ENCODE peak calls at places on chromosomes 12 and 14, in five cellular contexts. One of them, this sample, is unnamed.

GRCh38 chr12:2154521-2154920 is 101.7 kb downstream of the CACNA1C start:
- DNase-seq in esophagus muscularis mucosa: no peak
- DNase-seq in tibial artery: no peak
- DNase-seq in lower lobe of right lung: no peak
- DNase-seq in IMR-90: no peak
- DNase-seq in this sample: no peak

GRCh38 chr12:48828293-48828692 is 10.0 kb downstream of the CACNB3 start:
- DNase-seq in esophagus muscularis mucosa: no peak
- DNase-seq in IMR-90: no peak
- DNase-seq in tibial artery: no peak
- DNase-seq in lower lobe of right lung: no peak
- DNase-seq in this sample: no peak

GRCh38 chr14:95346820-95347219 is 27.1 kb upstream of the CLMN start:
- DNase-seq in esophagus muscularis mucosa: no peak
- DNase-seq in lower lobe of right lung: no peak
- DNase-seq in IMR-90: no peak
- DNase-seq in tibial artery: no peak
- DNase-seq in this sample: no peak

GRCh38 chr14:76827696-76828301 is 1.6 kb downstream of the LRRC74A start:
- DNase-seq in IMR-90: no peak
- DNase-seq in lower lobe of right lung: no peak
- DNase-seq in esophagus muscularis mucosa: no peak
- DNase-seq in tibial artery: no peak
- DNase-seq in this sample: no peak

GRCh38 chr14:37447883-37448391 is 147.1 kb downstream of the FOXA1 start:
- DNase-seq in IMR-90: no peak
- DNase-seq in tibial artery: no peak
- DNase-seq in esophagus muscularis mucosa: no peak
- DNase-seq in lower lobe of right lung: no peak
- DNase-seq in this sample: peak

GRCh38 chr12:34290191-34290995 is 268.1 kb downstream of the ALG10 start:
- DNase-seq in lower lobe of right lung: no peak
- DNase-seq in IMR-90: no peak
- DNase-seq in tibial artery: no peak
- DNase-seq in esophagus muscularis mucosa: no peak
- DNase-seq in this sample: no peak

GRCh38 chr14:71533396-71533795 is 398.8 kb upstream of the RGS6 start:
- DNase-seq in lower lobe of right lung: no peak
- DNase-seq in esophagus muscularis mucosa: no peak
- DNase-seq in tibial artery: no peak
- DNase-seq in IMR-90: peak
- DNase-seq in this sample: no peak

GRCh38 chr12:10457760-10458159 is 4.6 kb upstream of the KLRC1 start:
- DNase-seq in tibial artery: no peak
- DNase-seq in lower lobe of right lung: no peak
- DNase-seq in IMR-90: no peak
- DNase-seq in esophagus muscularis mucosa: no peak
- DNase-seq in this sample: no peak

GRCh38 chr12:11630046-11630706 is 19.3 kb upstream of the ETV6 start:
- DNase-seq in IMR-90: no peak
- DNase-seq in esophagus muscularis mucosa: no peak
- DNase-seq in lower lobe of right lung: peak
- DNase-seq in tibial artery: no peak
- DNase-seq in this sample: no peak

GRCh38 chr12:5525783-5526367 is 94.0 kb downstream of the NTF3 start:
- DNase-seq in lower lobe of right lung: no peak
- DNase-seq in esophagus muscularis mucosa: peak
- DNase-seq in tibial artery: no peak
- DNase-seq in IMR-90: no peak
- DNase-seq in this sample: no peak

GRCh38 chr12:131701705-131702572 is 9.0 kb upstream of the SFSWAP start:
- DNase-seq in esophagus muscularis mucosa: no peak
- DNase-seq in lower lobe of right lung: no peak
- DNase-seq in tibial artery: no peak
- DNase-seq in IMR-90: no peak
- DNase-seq in this sample: no peak

GRCh38 chr12:78183854-78184253 is 353.2 kb downstream of the NAV3 start:
- DNase-seq in tibial artery: no peak
- DNase-seq in esophagus muscularis mucosa: no peak
- DNase-seq in IMR-90: peak
- DNase-seq in lower lobe of right lung: no peak
- DNase-seq in this sample: no peak

GRCh38 chr12:45214739-45215418 is 1.0 kb upstream of the ANO6 start:
- DNase-seq in tibial artery: no peak
- DNase-seq in IMR-90: peak
- DNase-seq in esophagus muscularis mucosa: no peak
- DNase-seq in lower lobe of right lung: no peak
- DNase-seq in this sample: no peak

GRCh38 chr12:69027411-69027811 is 94.4 kb upstream of the CPM start:
- DNase-seq in esophagus muscularis mucosa: no peak
- DNase-seq in lower lobe of right lung: no peak
- DNase-seq in IMR-90: peak
- DNase-seq in tibial artery: no peak
- DNase-seq in this sample: no peak

GRCh38 chr12:62717636-62718035 is 217.3 kb downstream of the PPM1H start:
- DNase-seq in lower lobe of right lung: no peak
- DNase-seq in IMR-90: no peak
- DNase-seq in esophagus muscularis mucosa: no peak
- DNase-seq in tibial artery: no peak
- DNase-seq in this sample: no peak

GRCh38 chr12:124205405-124205804 is 89.5 kb upstream of the RFLNA start:
- DNase-seq in tibial artery: no peak
- DNase-seq in lower lobe of right lung: no peak
- DNase-seq in IMR-90: no peak
- DNase-seq in esophagus muscularis mucosa: no peak
- DNase-seq in this sample: no peak

GRCh38 chr12:98446716-98447115 is 68.7 kb upstream of the TMPO start:
- DNase-seq in tibial artery: no peak
- DNase-seq in lower lobe of right lung: no peak
- DNase-seq in IMR-90: no peak
- DNase-seq in esophagus muscularis mucosa: no peak
- DNase-seq in this sample: no peak

GRCh38 chr12:28611501-28611900 is 421.2 kb downstream of the CCDC91 start:
- DNase-seq in IMR-90: no peak
- DNase-seq in esophagus muscularis mucosa: no peak
- DNase-seq in tibial artery: no peak
- DNase-seq in lower lobe of right lung: no peak
- DNase-seq in this sample: no peak

GRCh38 chr14:36503771-36504741 is 16.0 kb downstream of the NKX2-1 start:
- DNase-seq in lower lobe of right lung: peak
- DNase-seq in esophagus muscularis mucosa: no peak
- DNase-seq in tibial artery: no peak
- DNase-seq in IMR-90: no peak
- DNase-seq in this sample: no peak

GRCh38 chr12:89384750-89385273 is 32.5 kb upstream of the DUSP6 start:
- DNase-seq in lower lobe of right lung: no peak
- DNase-seq in IMR-90: no peak
- DNase-seq in esophagus muscularis mucosa: no peak
- DNase-seq in tibial artery: no peak
- DNase-seq in this sample: no peak

GRCh38 chr14:52014601-52015267 is 25.4 kb downstream of the RTRAF start:
- DNase-seq in tibial artery: no peak
- DNase-seq in IMR-90: no peak
- DNase-seq in lower lobe of right lung: no peak
- DNase-seq in esophagus muscularis mucosa: no peak
- DNase-seq in this sample: no peak

GRCh38 chr14:64234877-64235651 is 59.1 kb downstream of the ESR2 start:
- DNase-seq in lower lobe of right lung: no peak
- DNase-seq in tibial artery: no peak
- DNase-seq in IMR-90: peak
- DNase-seq in esophagus muscularis mucosa: no peak
- DNase-seq in this sample: peak

GRCh38 chr12:13362260-13362841 is 165.8 kb downstream of the EMP1 start:
- DNase-seq in tibial artery: no peak
- DNase-seq in lower lobe of right lung: peak
- DNase-seq in esophagus muscularis mucosa: peak
- DNase-seq in IMR-90: peak
- DNase-seq in this sample: peak

GRCh38 chr14:67734675-67735074 is 33.0 kb downstream of the RDH12 start:
- DNase-seq in IMR-90: peak
- DNase-seq in lower lobe of right lung: no peak
- DNase-seq in esophagus muscularis mucosa: no peak
- DNase-seq in tibial artery: no peak
- DNase-seq in this sample: no peak

GRCh38 chr12:109394891-109395290 is 47.2 kb downstream of the MYO1H start:
- DNase-seq in esophagus muscularis mucosa: no peak
- DNase-seq in tibial artery: no peak
- DNase-seq in IMR-90: no peak
- DNase-seq in lower lobe of right lung: no peak
- DNase-seq in this sample: no peak

GRCh38 chr12:129819391-129819790 is 84.4 kb downstream of the TMEM132D start:
- DNase-seq in tibial artery: no peak
- DNase-seq in IMR-90: no peak
- DNase-seq in lower lobe of right lung: no peak
- DNase-seq in esophagus muscularis mucosa: no peak
- DNase-seq in this sample: no peak

GRCh38 chr12:121793836-121794531 is 496 bp upstream of the RHOF start:
- DNase-seq in lower lobe of right lung: peak
- DNase-seq in esophagus muscularis mucosa: peak
- DNase-seq in tibial artery: peak
- DNase-seq in IMR-90: peak
- DNase-seq in this sample: peak

GRCh38 chr12:89707623-89707991 is 1.0 kb downstream of the ATP2B1 start:
- DNase-seq in esophagus muscularis mucosa: no peak
- DNase-seq in IMR-90: no peak
- DNase-seq in tibial artery: peak
- DNase-seq in lower lobe of right lung: peak
- DNase-seq in this sample: no peak

GRCh38 chr14:49550284-49551184 is 35.6 kb downstream of the RPS29 start:
- DNase-seq in tibial artery: no peak
- DNase-seq in IMR-90: peak
- DNase-seq in esophagus muscularis mucosa: no peak
- DNase-seq in lower lobe of right lung: no peak
- DNase-seq in this sample: peak

GRCh38 chr12:115620816-115621215 is 656.7 kb downstream of the MED13L start:
- DNase-seq in tibial artery: no peak
- DNase-seq in esophagus muscularis mucosa: no peak
- DNase-seq in IMR-90: no peak
- DNase-seq in lower lobe of right lung: no peak
- DNase-seq in this sample: no peak

GRCh38 chr14:80055226-80055625 is 156.1 kb downstream of the DIO2 start:
- DNase-seq in lower lobe of right lung: no peak
- DNase-seq in esophagus muscularis mucosa: no peak
- DNase-seq in IMR-90: peak
- DNase-seq in tibial artery: no peak
- DNase-seq in this sample: no peak

GRCh38 chr14:21024668-21025373 is at the start of gene NDRG2:
- DNase-seq in esophagus muscularis mucosa: peak
- DNase-seq in tibial artery: peak
- DNase-seq in lower lobe of right lung: peak
- DNase-seq in IMR-90: no peak
- DNase-seq in this sample: peak

GRCh38 chr14:31418440-31418839 is 1.9 kb downstream of the HEATR5A start:
- DNase-seq in lower lobe of right lung: no peak
- DNase-seq in tibial artery: no peak
- DNase-seq in IMR-90: no peak
- DNase-seq in esophagus muscularis mucosa: no peak
- DNase-seq in this sample: no peak

GRCh38 chr14:91883770-91884169 is 16.4 kb upstream of the TC2N start:
- DNase-seq in IMR-90: no peak
- DNase-seq in esophagus muscularis mucosa: no peak
- DNase-seq in tibial artery: peak
- DNase-seq in lower lobe of right lung: no peak
- DNase-seq in this sample: no peak

GRCh38 chr12:88273450-88273849 is 131.3 kb downstream of the TMTC3 start:
- DNase-seq in IMR-90: no peak
- DNase-seq in lower lobe of right lung: no peak
- DNase-seq in esophagus muscularis mucosa: no peak
- DNase-seq in tibial artery: no peak
- DNase-seq in this sample: no peak
- H3K27ac ChIP-seq in IMR-90: no peak
- H3K27ac ChIP-seq in lower lobe of right lung: no peak
- H3K27ac ChIP-seq in esophagus muscularis mucosa: no peak
- H3K27ac ChIP-seq in tibial artery: no peak
- H3K27ac ChIP-seq in this sample: no peak

GRCh38 chr14:22886500-22887259 is 3.7 kb downstream of the REM2 start:
- DNase-seq in lower lobe of right lung: peak
- DNase-seq in esophagus muscularis mucosa: no peak
- DNase-seq in tibial artery: peak
- DNase-seq in IMR-90: peak
- DNase-seq in this sample: peak
- TF ChIP-seq CTCF in lower lobe of right lung: no peak
- TF ChIP-seq CTCF in esophagus muscularis mucosa: peak
- TF ChIP-seq CTCF in tibial artery: no peak
- TF ChIP-seq CTCF in IMR-90: peak
- TF ChIP-seq CTCF in this sample: no peak

GRCh38 chr12:105157598-105157997 is 50.1 kb downstream of the WASHC4 start:
- DNase-seq in lower lobe of right lung: no peak
- DNase-seq in tibial artery: no peak
- DNase-seq in IMR-90: no peak
- DNase-seq in esophagus muscularis mucosa: no peak
- DNase-seq in this sample: no peak
- H3K27ac ChIP-seq in lower lobe of right lung: no peak
- H3K27ac ChIP-seq in tibial artery: no peak
- H3K27ac ChIP-seq in IMR-90: no peak
- H3K27ac ChIP-seq in esophagus muscularis mucosa: no peak
- H3K27ac ChIP-seq in this sample: no peak

GRCh38 chr12:66236969-66237368 is 48.0 kb downstream of the IRAK3 start:
- DNase-seq in tibial artery: no peak
- DNase-seq in lower lobe of right lung: no peak
- DNase-seq in esophagus muscularis mucosa: no peak
- DNase-seq in IMR-90: no peak
- DNase-seq in this sample: no peak

GRCh38 chr12:66232258-66232657 is 43.2 kb downstream of the IRAK3 start:
- DNase-seq in esophagus muscularis mucosa: no peak
- DNase-seq in tibial artery: no peak
- DNase-seq in IMR-90: no peak
- DNase-seq in lower lobe of right lung: no peak
- DNase-seq in this sample: no peak

GRCh38 chr12:66237505-66238175 is 48.6 kb downstream of the IRAK3 start:
- DNase-seq in IMR-90: no peak
- DNase-seq in esophagus muscularis mucosa: no peak
- DNase-seq in tibial artery: no peak
- DNase-seq in lower lobe of right lung: no peak
- DNase-seq in this sample: no peak

GRCh38 chr12:66239295-66239694 is 50.3 kb downstream of the IRAK3 start:
- DNase-seq in tibial artery: no peak
- DNase-seq in lower lobe of right lung: no peak
- DNase-seq in esophagus muscularis mucosa: no peak
- DNase-seq in IMR-90: no peak
- DNase-seq in this sample: no peak

DNA sequence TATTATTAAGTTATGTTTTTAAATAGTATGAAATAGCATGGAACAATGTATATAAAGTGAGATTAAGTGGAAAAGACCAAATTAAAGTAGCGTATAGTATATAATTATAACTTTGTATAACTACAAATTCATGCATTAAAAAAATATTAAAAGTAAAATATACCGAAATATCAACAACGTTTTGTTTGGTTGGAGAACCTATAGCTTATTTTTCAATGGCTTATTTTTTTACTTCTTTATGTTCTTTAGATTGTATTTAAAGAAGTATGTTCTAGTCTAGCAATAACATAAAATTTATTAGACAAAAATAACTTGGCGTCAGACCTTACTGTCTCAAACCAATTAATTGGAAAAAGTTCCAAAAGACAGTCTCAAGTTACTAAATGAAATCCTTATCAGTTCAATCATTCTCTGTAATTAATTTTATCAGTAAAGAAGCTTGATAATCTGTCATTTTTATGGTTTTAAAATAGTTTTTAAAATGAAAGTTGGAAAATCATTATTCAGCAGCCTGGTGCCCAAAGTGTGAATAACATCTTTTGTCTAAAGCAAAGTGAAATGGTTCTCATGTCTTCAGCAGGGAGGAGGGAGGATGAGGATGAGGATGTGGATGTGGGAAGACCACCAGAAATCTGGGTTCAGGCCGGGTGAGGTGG is 46.7 kb downstream of the IRAK3 start:
- DNase-seq in IMR-90: peak
- DNase-seq in lower lobe of right lung: no peak
- DNase-seq in tibial artery: no peak
- DNase-seq in esophagus muscularis mucosa: no peak
- DNase-seq in this sample: peak
- TF ChIP-seq CTCF in IMR-90: no peak
- TF ChIP-seq CTCF in lower lobe of right lung: no peak
- TF ChIP-seq CTCF in tibial artery: no peak
- TF ChIP-seq CTCF in esophagus muscularis mucosa: peak
- TF ChIP-seq CTCF in this sample: no peak

This sample was measured in RWPE1.